ENCODE peak calls at places on chromosome 22, in four cellular contexts. U, N, G and E are unnamed samples.

GRCh38 chr22:44732017-44732561 is 20.3 kb upstream of the ARHGAP8 start:
- DNase-seq in U (no peak), N (no peak), G (no peak), E (no peak)

GRCh38 chr22:24471570-24471969 is 23.6 kb upstream of the UPB1 start:
- DNase-seq in U (peak; percentile 28), G (no peak), N (no peak), E (peak; percentile 69)

GRCh38 chr22:49366437-49366836 is 461.2 kb downstream of the BRD1 start:
- DNase-seq in N (no peak), U (no peak), G (no peak), E (no peak)

GRCh38 chr22:44221710-44222475 is 41.2 kb downstream of the PARVG start:
- DNase-seq in U (no peak), N (no peak), G (no peak), E (no peak)

GRCh38 chr22:46970411-46971123 is 208.1 kb downstream of the TBC1D22A start:
- DNase-seq in G (no peak), U (no peak), N (no peak), E (no peak)

GRCh38 chr22:50628543-50629134 is 687 bp upstream of the ARSA start:
- DNase-seq in U (no peak), N (no peak), G (no peak), E (no peak)

GRCh38 chr22:29914165-29914564 is 31.2 kb downstream of the MTMR3 start:
- DNase-seq in G (no peak), N (no peak), U (peak; percentile 24), E (peak; percentile 37)

GRCh38 chr22:23060612-23061400 is 9.5 kb upstream of the GNAZ start:
- DNase-seq in U (no peak), N (no peak), G (no peak), E (no peak)

GRCh38 chr22:36180038-36180880 is 19.7 kb upstream of the APOL3 start:
- DNase-seq in G (peak; percentile 79), N (peak; percentile 74), U (peak; percentile 88), E (no peak)

GRCh38 chr22:35325209-35325608 is 25.5 kb downstream of the TOM1 start:
- DNase-seq in N (no peak), U (no peak), G (no peak), E (no peak)

GRCh38 chr22:27624042-27624441 is 177.5 kb downstream of the MN1 start:
- DNase-seq in G (no peak), U (no peak), N (no peak), E (no peak)

GRCh38 chr22:35491908-35492380 is 48.7 kb upstream of the RASD2 start:
- DNase-seq in U (no peak), N (no peak), G (no peak), E (no peak)

GRCh38 chr22:43013355-43014061 is 1.4 kb downstream of the PACSIN2 start:
- DNase-seq in N (peak; percentile 68), U (peak; percentile 61), G (no peak), E (peak; percentile 41)

GRCh38 chr22:45290410-45290936 is 5.7 kb downstream of the UPK3A start:
- DNase-seq in N (no peak), G (no peak), U (peak; percentile 18), E (no peak)